ENCODE peak calls at places on chromosomes 13 and 19, in ten cellular contexts. F, P, N, E, Q, V, L, K, X and Y are unnamed samples.

GRCh38 chr19:14381689-14382474 is 638 bp downstream of the ADGRE5 start:
- DNase-seq in N (no peak), E (peak), K (peak), P (peak), X (no peak), Q (peak), F (peak), V (peak), L (peak), Y (peak)

GRCh38 chr19:40147338-40147692 is 43.9 kb upstream of the MAP3K10 start:
- DNase-seq in F (no peak), L (no peak), Q (no peak), V (no peak), P (no peak), N (no peak), E (no peak), X (no peak), K (no peak), Y (no peak)

GRCh38 chr19:1027953-1028902 is 1.8 kb downstream of the CNN2 start:
- DNase-seq in V (peak), L (peak), E (peak), X (peak), N (no peak), Q (peak), K (peak), P (peak), F (peak), Y (peak)

GRCh38 chr13:21913010-21913409 is 242.1 kb downstream of the FGF9 start:
- DNase-seq in P (no peak), V (peak), E (peak), F (no peak), Q (peak), N (no peak), X (no peak), L (no peak), K (no peak), Y (no peak)

GRCh38 chr19:10238172-10238783 is 7.1 kb upstream of the S1PR2 start:
- DNase-seq in V (peak), Q (peak), E (peak), F (no peak), P (peak), X (peak), N (no peak), K (peak), L (peak), Y (no peak)

GRCh38 chr19:5557691-5558090 is 10.1 kb downstream of the TINCR start:
- DNase-seq in V (no peak), P (no peak), L (no peak), N (no peak), F (no peak), E (no peak), X (no peak), K (no peak), Q (no peak), Y (peak)

GRCh38 chr19:2558543-2558942 is 82.6 kb downstream of the GADD45B start:
- DNase-seq in E (no peak), X (no peak), N (no peak), V (no peak), L (no peak), K (no peak), F (no peak), Q (no peak), P (no peak), Y (no peak)

GRCh38 chr13:49627831-49628652 is at the start of gene ARL11:
- DNase-seq in N (no peak), X (peak), K (no peak), V (no peak), E (no peak), L (no peak), F (peak), Q (no peak), P (no peak), Y (no peak)

GRCh38 chr19:45087531-45087930 is 5.4 kb upstream of the PPP1R37 start:
- DNase-seq in E (no peak), X (no peak), L (no peak), N (no peak), V (no peak), F (peak), Q (no peak), K (no peak), P (no peak), Y (no peak)

GRCh38 chr19:52464798-52465470 is 11.6 kb downstream of the ZNF578 start:
- DNase-seq in N (no peak), L (no peak), V (no peak), X (no peak), P (no peak), F (no peak), E (no peak), Q (peak), K (no peak), Y (no peak)

GRCh38 chr13:32660227-32660626 is 74.0 kb downstream of the PDS5B start:
- DNase-seq in F (no peak), E (no peak), P (no peak), Q (no peak), V (no peak), X (no peak), L (no peak), N (no peak), K (peak), Y (no peak)

GRCh38 chr19:7833225-7834156 is 3.5 kb downstream of the EVI5L start:
- DNase-seq in Q (peak), K (peak), L (peak), P (no peak), F (no peak), V (no peak), N (peak), X (peak), E (peak), Y (peak)

GRCh38 chr13:23392925-23393645 is 40.4 kb downstream of the SACS start:
- DNase-seq in N (no peak), P (no peak), F (no peak), E (no peak), Q (no peak), V (no peak), K (no peak), X (no peak), L (no peak), Y (no peak)

GRCh38 chr19:17097593-17098126 is 22.1 kb downstream of the MYO9B start:
- DNase-seq in K (peak), E (peak), F (no peak), P (no peak), V (peak), X (no peak), L (peak), N (no peak), Q (peak), Y (no peak)

GRCh38 chr19:14916848-14917247 is 24.4 kb upstream of the OR7C2 start:
- DNase-seq in K (peak), L (peak), N (no peak), E (no peak), X (no peak), F (no peak), P (no peak), V (no peak), Q (peak), Y (no peak)

GRCh38 chr13:87798536-87798935 is 127.4 kb downstream of the SLITRK5 start:
- DNase-seq in N (no peak), L (no peak), E (no peak), F (no peak), P (no peak), V (no peak), Q (no peak), K (no peak), X (no peak), Y (no peak)

GRCh38 chr19:14544977-14545715 is 15.8 kb downstream of the TECR start:
- DNase-seq in L (no peak), V (no peak), E (no peak), Q (no peak), P (no peak), K (no peak), X (peak), N (peak), F (no peak), Y (no peak)

GRCh38 chr13:82815791-82816190 is 1066.5 kb downstream of the SLITRK1 start:
- DNase-seq in V (no peak), K (no peak), L (peak), N (no peak), Q (no peak), X (no peak), P (no peak), F (no peak), E (no peak), Y (no peak)

GRCh38 chr19:49932731-49933131 is 3.4 kb upstream of the NUP62 start:
- DNase-seq in L (no peak), F (no peak), P (no peak), N (no peak), V (no peak), K (no peak), E (no peak), X (no peak), Q (no peak), Y (no peak)

GRCh38 chr13:37365496-37365895 is 233.1 kb downstream of the POSTN start:
- DNase-seq in E (no peak), V (no peak), L (no peak), N (no peak), Q (no peak), P (no peak), K (no peak), X (no peak), F (no peak), Y (no peak)

GRCh38 chr13:50574731-50575130 is 268.8 kb downstream of the DLEU7 start:
- DNase-seq in F (no peak), P (no peak), X (no peak), V (no peak), L (no peak), K (peak), E (no peak), N (no peak), Q (peak), Y (no peak)

GRCh38 chr13:84670245-84670644 is 788.0 kb upstream of the SLITRK1 start:
- DNase-seq in X (no peak), N (no peak), Q (no peak), F (no peak), L (no peak), P (no peak), V (no peak), K (no peak), E (no peak), Y (no peak)